ENCODE peak calls at places on chromosome 1, in four cellular contexts. S is progenitor cell of endocrine pancreas, Z is IMR-90, K is fibroblast of lung. N is an unnamed sample.

GRCh38 chr1:83954301-83954823 is 44.6 kb downstream of the TTLL7 start:
- DNase-seq in K (no peak), S (no peak), Z (no peak), N (no peak)

GRCh38 chr1:156337052-156337887 is 822 bp downstream of the CCT3 start:
- DNase-seq in K (no peak), Z (peak; percentile 4), S (no peak), N (no peak)

GRCh38 chr1:29777522-29777921 is 541.2 kb downstream of the PTPRU start:
- DNase-seq in K (no peak), S (no peak), Z (no peak), N (no peak)

GRCh38 chr1:94316836-94317789 is 79.7 kb upstream of the ARHGAP29 start:
- DNase-seq in K (no peak), Z (peak; percentile 52), S (no peak), N (no peak)

GRCh38 chr1:91505086-91505485 is 4.4 kb downstream of the CDC7 start:
- DNase-seq in S (no peak), K (no peak), Z (no peak), N (no peak)

GRCh38 chr1:172172267-172172880 is 248.1 kb upstream of the C1orf105 start:
- DNase-seq in S (no peak), K (peak; percentile 77), Z (peak; percentile 62), N (no peak)

GRCh38 chr1:160777486-160778089 is 18.4 kb upstream of the LY9 start:
- DNase-seq in Z (no peak), S (no peak), K (no peak), N (no peak)

GRCh38 chr1:21165632-21166031 is 11.1 kb downstream of the EIF4G3 start:
- DNase-seq in S (no peak), Z (peak; percentile 56), K (peak; percentile 54), N (no peak)

GRCh38 chr1:213684454-213684853 is 303.3 kb upstream of the PROX1 start:
- DNase-seq in S (no peak), K (no peak), Z (no peak), N (no peak)

GRCh38 chr1:6185635-6186382 is 5.7 kb upstream of the CHD5 start:
- DNase-seq in Z (peak; percentile 41), S (no peak), K (peak; percentile 52), N (peak; percentile 21)

GRCh38 chr1:94106716-94107115 is 14.2 kb downstream of the ABCA4 start:
- DNase-seq in K (no peak), Z (peak; percentile 36), S (no peak), N (no peak)

GRCh38 chr1:5951846-5952410 is 40.3 kb downstream of the NPHP4 start:
- DNase-seq in K (no peak), S (no peak), Z (no peak), N (no peak)

GRCh38 chr1:43766818-43767525 is 59.6 kb downstream of the ST3GAL3 start:
- DNase-seq in S (no peak), K (no peak), Z (peak; percentile 14), N (no peak)

GRCh38 chr1:28640766-28641165 is 2.1 kb downstream of the TAF12 start:
- DNase-seq in K (no peak), Z (peak; percentile 9), S (no peak), N (peak; percentile 22)

GRCh38 chr1:107430540-107431228 is 289.8 kb downstream of the NTNG1 start:
- DNase-seq in K (peak; percentile 46), S (peak; percentile 45), Z (peak; percentile 38), N (no peak)

GRCh38 chr1:202315576-202316168 is 26.1 kb downstream of the UBE2T start:
- DNase-seq in Z (peak; percentile 66), K (peak; percentile 73), S (peak; percentile 74), N (peak; percentile 36)
- TF ChIP-seq CTCF in Z (peak; percentile 97), K (peak; percentile 99), S (peak; percentile 91), N (peak; percentile 93)

DNA sequence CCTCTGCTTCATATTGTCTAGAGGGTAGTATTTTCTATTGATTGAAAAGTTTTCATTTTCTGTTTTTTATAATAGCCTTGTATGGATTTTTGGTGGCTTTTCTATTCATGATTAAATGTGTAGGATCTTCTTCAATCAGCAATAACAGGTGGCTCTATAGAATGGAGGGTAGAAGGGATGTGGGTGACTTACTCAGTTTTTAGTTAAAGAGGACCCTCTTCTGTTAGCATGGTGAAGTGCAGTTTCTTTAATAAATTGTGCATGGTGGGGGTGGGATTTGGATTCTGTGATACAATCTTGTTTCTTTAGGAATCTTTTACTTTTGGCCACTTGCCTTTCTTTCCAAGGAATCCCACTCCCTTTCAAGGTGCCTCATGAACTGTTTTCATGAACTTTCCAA is 64.7 kb downstream of the SLC35A3 start:
- DNase-seq in Z (peak; percentile 38), K (peak; percentile 57), S (no peak), N (no peak)
- TF ChIP-seq CTCF in Z (peak; percentile 53), K (peak; percentile 38), S (peak; percentile 55), N (peak; percentile 62)

DNA sequence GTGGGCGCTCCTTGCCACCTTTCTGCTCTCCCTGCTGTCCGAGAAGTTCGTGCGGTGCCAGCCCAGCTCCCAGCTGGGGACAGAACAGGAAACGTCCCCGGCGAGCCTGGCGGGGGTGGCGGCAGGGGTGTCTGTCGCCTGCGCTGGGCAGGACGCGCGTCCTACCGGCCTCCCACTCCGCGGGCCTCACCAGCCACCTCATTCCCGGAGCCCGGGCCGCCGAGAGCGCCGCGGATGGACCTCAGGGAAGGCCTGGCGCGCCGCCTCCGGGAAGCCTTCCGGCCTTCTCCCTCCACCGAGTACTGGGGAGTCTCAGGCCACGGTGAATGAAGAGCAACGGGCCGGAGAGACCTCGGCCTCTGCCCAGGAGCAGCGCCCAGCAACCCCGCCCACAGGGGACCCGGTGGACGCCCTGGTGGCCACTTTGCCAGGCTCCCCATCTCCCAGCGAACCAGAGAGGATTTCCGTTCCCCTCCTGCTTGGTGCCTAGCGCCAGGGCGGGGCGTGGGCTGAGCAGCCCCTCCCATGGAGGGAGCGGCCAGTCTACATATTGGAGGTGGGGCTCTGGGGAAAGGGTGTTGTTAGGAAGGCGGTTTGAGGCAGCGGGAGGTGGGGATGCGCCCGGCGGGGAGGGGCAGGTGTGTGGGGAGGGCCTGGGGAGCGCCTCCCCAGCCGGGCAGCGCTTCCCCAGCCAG is 9.5 kb upstream of the TNFRSF14 start:
- DNase-seq in K (peak; percentile 65), S (peak; percentile 47), Z (peak; percentile 61), N (peak; percentile 72)
- TF ChIP-seq CTCF in K (no peak), S (peak; percentile 36), Z (peak; percentile 3), N (peak; percentile 63)

DNA sequence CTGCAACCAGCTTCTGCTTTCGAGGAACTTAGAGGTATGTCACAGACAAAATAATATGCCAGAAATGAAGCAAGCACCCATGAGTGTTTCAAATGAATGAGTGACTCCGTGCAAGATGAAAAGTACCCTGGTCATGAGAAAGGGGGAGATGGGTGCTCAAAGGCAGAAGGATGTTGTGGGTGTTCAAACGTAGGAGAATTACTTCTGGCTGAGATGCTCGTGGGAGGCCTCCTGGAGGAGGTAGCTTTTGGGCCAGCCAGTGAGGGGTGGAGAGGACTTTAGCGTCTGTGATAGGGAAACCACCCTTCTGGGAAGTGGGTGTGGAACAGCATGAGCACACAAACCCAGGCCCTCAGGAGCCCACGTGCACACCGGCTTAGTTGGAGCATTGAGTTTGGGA is 113.7 kb downstream of the SYF2 start:
- DNase-seq in Z (no peak), K (no peak), S (no peak), N (no peak)
- TF ChIP-seq CTCF in Z (no peak), K (no peak), S (no peak), N (no peak)

GRCh38 chr1:236141447-236142357 is 637 bp upstream of the GPR137B start:
- DNase-seq in S (peak; percentile 20), Z (peak; percentile 56), K (peak; percentile 67), N (peak; percentile 52)

GRCh38 chr1:236140705-236141446 is 1.5 kb upstream of the GPR137B start:
- DNase-seq in S (no peak), K (no peak), Z (peak; percentile 3), N (no peak)

GRCh38 chr1:236133802-236134201 is 8.5 kb upstream of the GPR137B start:
- DNase-seq in S (no peak), K (no peak), Z (no peak), N (no peak)

GRCh38 chr1:236139495-236139894 is 2.8 kb upstream of the GPR137B start:
- DNase-seq in S (no peak), K (no peak), Z (no peak), N (no peak)

GRCh38 chr1:236137285-236137852 is 5.0 kb upstream of the GPR137B start:
- DNase-seq in S (no peak), K (no peak), Z (no peak), N (no peak)
- TF ChIP-seq CTCF in S (no peak), K (no peak), Z (no peak), N (peak; percentile 40)

DNA sequence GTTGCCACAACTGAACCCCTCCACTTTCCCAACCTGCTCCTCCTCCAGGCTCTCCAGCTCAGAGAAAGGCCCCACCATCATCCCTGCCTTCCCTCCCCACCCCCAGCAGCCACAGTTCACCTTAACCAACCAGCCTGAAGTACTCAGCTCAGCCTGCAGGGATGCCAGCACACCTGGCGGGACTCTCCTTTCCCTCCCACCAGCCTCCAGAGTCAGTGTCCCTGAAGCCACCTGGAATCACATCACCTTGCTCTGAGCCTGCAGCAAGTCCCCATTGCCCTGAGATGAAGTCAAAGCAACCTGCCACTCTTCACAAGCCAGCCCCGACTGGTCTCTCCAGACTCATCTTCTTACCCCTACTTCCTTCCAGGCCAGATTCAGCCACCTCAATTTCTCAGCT is 26.2 kb upstream of the ZC3H12A start:
- DNase-seq in S (no peak), K (no peak), Z (no peak), N (no peak)
- TF ChIP-seq CTCF in S (no peak), K (no peak), Z (no peak), N (no peak)

DNA sequence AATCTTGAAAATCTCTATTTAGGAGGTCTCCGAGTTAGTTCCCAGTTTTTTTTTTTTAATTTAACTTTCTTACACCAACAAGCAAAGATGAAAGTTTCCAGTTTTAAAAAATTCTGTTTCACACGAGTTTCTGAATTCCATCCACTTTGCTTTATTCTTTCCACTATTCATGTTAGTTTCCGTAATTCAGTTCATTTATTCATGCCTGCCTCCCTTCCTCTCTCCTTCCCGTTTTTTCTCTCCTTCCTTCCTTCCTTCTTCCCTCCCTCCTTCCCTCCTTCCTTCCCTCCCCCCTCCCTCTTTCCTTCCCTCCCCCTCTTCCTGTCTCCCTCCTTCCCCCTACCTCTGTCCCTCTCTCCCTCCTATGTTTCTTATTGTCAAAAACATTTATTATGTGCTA is 22.3 kb downstream of the ADGRL2 start:
- DNase-seq in K (no peak), Z (no peak), S (no peak), N (no peak)
- TF ChIP-seq CTCF in K (no peak), Z (no peak), S (no peak), N (no peak)

GRCh38 chr1:180028864-180029263 is 74.3 kb downstream of the CEP350 start:
- DNase-seq in S (no peak), Z (no peak), K (no peak), N (no peak)
- TF ChIP-seq CTCF in S (no peak), Z (no peak), K (peak; percentile 23), N (peak; percentile 27)

DNA sequence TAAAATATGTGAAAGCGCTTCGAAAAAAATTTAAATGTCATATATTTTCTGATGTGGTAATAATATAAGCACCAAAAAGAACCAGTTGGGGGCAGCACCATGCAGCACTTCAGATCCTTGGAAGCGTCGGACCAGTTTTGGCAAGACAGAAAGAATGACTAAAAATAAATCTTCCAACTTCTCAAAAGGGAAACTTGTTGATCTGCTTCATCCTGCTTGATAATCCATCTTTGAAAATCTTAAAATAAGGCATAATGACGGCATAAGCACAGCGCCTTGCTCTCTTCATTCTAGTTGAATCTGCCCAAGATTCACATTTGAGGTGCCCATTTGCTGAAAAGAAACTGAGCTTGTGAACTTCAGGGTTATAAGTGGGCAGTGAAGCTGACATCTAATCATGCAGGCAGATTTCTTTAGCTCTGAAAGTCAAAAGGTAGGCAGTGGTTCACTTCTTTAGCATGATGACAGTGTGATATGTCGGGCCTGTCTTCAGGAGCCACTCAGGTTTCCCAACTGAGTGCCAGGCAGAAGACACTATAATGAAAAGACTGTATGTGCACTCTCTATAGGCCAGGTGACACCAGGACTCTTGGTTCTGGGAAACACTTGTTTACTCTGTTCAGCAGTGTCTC is 19.8 kb upstream of the MUTYH start:
- DNase-seq in Z (peak; percentile 77), K (peak; percentile 84), S (no peak), N (peak; percentile 61)
- TF ChIP-seq CTCF in Z (peak; percentile 80), K (peak; percentile 56), S (peak; percentile 75), N (peak; percentile 85)

N was measured in HFFc6.